ENCODE peak calls at places on chromosomes 4 and X, in five cellular contexts. O, M, E, S and A are unnamed samples. For H3K4me1, the result is how much of the 10 kb centered on the place peaks cover.

GRCh38 chr4:157244348-157244747 is 23.8 kb downstream of the GRIA2 start:
- DNase-seq in O (no peak), M (no peak), E (no peak), S (no peak), A (no peak)

GRCh38 chr4:75821966-75822365 is 80.3 kb downstream of the PPEF2 start:
- DNase-seq in O (no peak), M (no peak), E (peak), S (peak), A (no peak)

GRCh38 chrX:38166478-38167083 is 54.1 kb downstream of the SRPX start:
- DNase-seq in O (no peak), M (no peak), E (peak), S (peak), A (peak)

GRCh38 chrX:68113837-68114572 is 319.3 kb downstream of the OPHN1 start:
- DNase-seq in O (no peak), M (no peak), E (no peak), S (no peak), A (no peak)

GRCh38 chrX:70553516-70553915 is 108.9 kb downstream of the DLG3 start:
- DNase-seq in O (no peak), M (no peak), E (no peak), S (no peak), A (no peak)

GRCh38 chr4:136336479-136336878 is 1195.8 kb downstream of the PCDH18 start:
- DNase-seq in O (no peak), M (no peak), E (no peak), S (no peak), A (no peak)

GRCh38 chrX:39439910-39440733 is 638.9 kb downstream of the MID1IP1 start:
- DNase-seq in O (no peak), M (no peak), E (no peak), S (no peak), A (no peak)

GRCh38 chr4:76213415-76214268 is at the start of gene SCARB2:
- DNase-seq in O (peak), M (peak), E (peak), S (peak), A (peak)

GRCh38 chr4:143581331-143581961 is 67.9 kb downstream of the SMARCA5 start:
- DNase-seq in O (no peak), M (no peak), E (no peak), S (no peak), A (no peak)

GRCh38 chr4:147733614-147734344 is 1.9 kb downstream of the ARHGAP10 start:
- DNase-seq in O (peak), M (no peak), E (peak), S (no peak), A (peak)

GRCh38 chr4:142614621-142615323 is 231.3 kb downstream of the INPP4B start:
- DNase-seq in O (no peak), M (no peak), E (no peak), S (peak), A (no peak)

GRCh38 chr4:139761461-139761860 is 95.8 kb downstream of the MGST2 start:
- DNase-seq in O (no peak), M (no peak), E (no peak), S (peak), A (no peak)

GRCh38 chr4:92600638-92601037 is 296.9 kb downstream of the GRID2 start:
- DNase-seq in O (no peak), M (no peak), E (no peak), S (no peak), A (no peak)

GRCh38 chrX:134374294-134374693 is 85.7 kb upstream of the HPRT1 start:
- DNase-seq in O (no peak), M (no peak), E (no peak), S (peak), A (no peak)

GRCh38 chr4:6974138-6974848 is 64.7 kb downstream of the TBC1D14 start:
- DNase-seq in O (peak), M (peak), E (peak), S (peak), A (peak)

GRCh38 chrX:138886769-138887168 is 175.3 kb upstream of the FGF13 start:
- DNase-seq in O (no peak), M (no peak), E (no peak), S (no peak), A (peak)

GRCh38 chr4:109072595-109072994 is 229.9 kb downstream of the COL25A1 start:
- DNase-seq in O (no peak), M (no peak), E (no peak), S (no peak), A (no peak)

GRCh38 chrX:18683027-18683426 is 11.1 kb upstream of the RS1 start:
- DNase-seq in O (no peak), M (no peak), E (no peak), S (no peak), A (no peak)

GRCh38 chrX:119150163-119151135 is 22.8 kb upstream of the KIAA1210 start:
- DNase-seq in O (peak), M (no peak), E (no peak), S (no peak), A (no peak)

GRCh38 chr4:118369231-118369630 is 16.4 kb upstream of the PRSS12 start:
- DNase-seq in O (no peak), M (no peak), E (no peak), S (no peak), A (no peak)

GRCh38 chr4:168857546-168858314 is 152.3 kb downstream of the CBR4 start:
- DNase-seq in O (peak), M (no peak), E (no peak), S (no peak), A (peak)

GRCh38 chrX:3712080-3712869 is 1.2 kb downstream of the PRKX start:
- DNase-seq in O (peak), M (no peak), E (peak), S (no peak), A (no peak)

GRCh38 chr4:79413486-79413885 is 5.5 kb upstream of the GK2 start:
- DNase-seq in O (no peak), M (no peak), E (no peak), S (no peak), A (no peak)

GRCh38 chr4:27123769-27124124 is 263.1 kb downstream of the STIM2 start:
- DNase-seq in O (no peak), M (no peak), E (no peak), S (no peak), A (no peak)

GRCh38 chrX:35166023-35166422 is 223.4 kb downstream of the FAM47B start:
- DNase-seq in O (no peak), M (no peak), E (no peak), S (no peak), A (no peak)

GRCh38 chr4:114599231-114600065 is 841 bp downstream of the UGT8 start:
- DNase-seq in O (no peak), M (no peak), E (peak), S (no peak), A (no peak)
- H3K4me1 ChIP-seq in O (under half), M (under half), E (under half), S (under half), A (under half)

GRCh38 chrX:105543271-105543670 is 279.1 kb upstream of the NRK start:
- DNase-seq in O (no peak), M (no peak), E (no peak), S (no peak), A (no peak)
- TF ChIP-seq CTCF in O (no peak), M (no peak), E (no peak), S (no peak), A (no peak)

GRCh38 chr4:185839770-185840169 is 27.8 kb upstream of the SORBS2 start:
- DNase-seq in O (no peak), M (no peak), E (no peak), S (no peak), A (no peak)
- H3K27ac ChIP-seq in O (no peak), M (peak), E (peak), S (peak), A (peak)

DNA sequence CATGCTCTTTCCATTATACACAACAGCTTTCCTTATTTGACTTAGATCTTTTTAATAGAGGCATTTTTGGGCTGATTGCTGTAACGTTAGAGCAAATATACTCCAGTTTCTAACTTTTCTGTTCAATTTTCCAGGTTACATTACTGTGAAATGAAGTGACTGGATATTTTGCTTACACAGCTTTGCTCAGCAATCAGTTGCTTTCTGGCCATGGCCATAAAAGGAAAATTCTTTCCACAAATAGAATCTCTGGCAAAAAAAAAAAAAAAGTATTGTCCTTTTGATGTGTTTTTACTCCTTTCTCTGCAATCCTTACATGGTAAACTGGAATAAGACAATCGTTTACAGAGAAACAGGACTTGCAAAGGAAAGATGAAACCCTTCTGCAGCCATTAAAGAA is 146.3 kb downstream of the PCDH7 start:
- DNase-seq in O (no peak), M (no peak), E (no peak), S (no peak), A (no peak)
- H3K4me1 ChIP-seq in O (under half), M (under half), E (under half), S (under half), A (under half)

DNA sequence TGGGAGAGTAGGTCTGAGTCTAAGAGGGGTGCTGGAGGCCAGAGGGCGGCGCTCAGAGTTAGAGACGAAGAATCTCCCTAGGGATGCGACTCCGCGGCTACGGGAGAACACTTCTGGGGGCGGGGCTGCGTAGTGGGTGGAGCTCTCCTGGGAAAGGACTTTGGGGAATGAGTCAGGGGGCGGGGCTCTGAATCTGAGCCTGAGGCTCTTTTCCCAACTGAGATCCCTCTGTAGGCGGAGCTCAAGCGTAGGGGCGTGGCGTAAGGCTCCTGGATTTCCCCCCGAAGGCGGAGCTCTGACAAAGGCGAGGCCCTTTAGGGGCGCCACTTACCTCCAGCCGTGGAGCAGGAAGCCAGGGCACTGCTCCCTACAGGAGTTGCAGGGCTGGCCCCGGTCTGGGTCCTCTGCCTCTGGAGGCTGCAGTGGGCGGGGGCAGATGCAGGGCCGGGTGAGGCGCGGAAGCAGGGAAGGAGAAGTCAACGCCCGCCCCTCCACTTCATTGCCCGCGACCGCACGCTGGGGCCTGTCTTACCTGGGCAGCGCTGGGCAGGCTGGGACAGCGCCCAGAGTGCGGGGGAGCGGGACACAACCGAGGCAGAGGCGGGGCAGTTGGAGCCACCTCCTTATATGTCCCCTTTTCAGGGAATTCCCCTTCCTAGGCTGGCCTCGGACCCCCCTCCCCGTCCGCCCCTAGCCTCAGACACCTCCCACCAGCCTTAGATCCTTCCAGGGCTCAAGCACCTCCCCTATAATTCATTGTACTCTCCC is 1.7 kb downstream of the PRICKLE3 start:
- DNase-seq in O (peak), M (peak), E (peak), S (peak), A (peak)
- TF ChIP-seq CTCF in O (no peak), M (no peak), E (no peak), S (no peak), A (no peak)

GRCh38 chrX:154333837-154334271 is 38.3 kb downstream of the TKTL1 start:
- DNase-seq in O (no peak), M (no peak), E (no peak), S (no peak), A (no peak)
- H3K27ac ChIP-seq in O (no peak), M (no peak), E (no peak), S (no peak), A (no peak)

DNA sequence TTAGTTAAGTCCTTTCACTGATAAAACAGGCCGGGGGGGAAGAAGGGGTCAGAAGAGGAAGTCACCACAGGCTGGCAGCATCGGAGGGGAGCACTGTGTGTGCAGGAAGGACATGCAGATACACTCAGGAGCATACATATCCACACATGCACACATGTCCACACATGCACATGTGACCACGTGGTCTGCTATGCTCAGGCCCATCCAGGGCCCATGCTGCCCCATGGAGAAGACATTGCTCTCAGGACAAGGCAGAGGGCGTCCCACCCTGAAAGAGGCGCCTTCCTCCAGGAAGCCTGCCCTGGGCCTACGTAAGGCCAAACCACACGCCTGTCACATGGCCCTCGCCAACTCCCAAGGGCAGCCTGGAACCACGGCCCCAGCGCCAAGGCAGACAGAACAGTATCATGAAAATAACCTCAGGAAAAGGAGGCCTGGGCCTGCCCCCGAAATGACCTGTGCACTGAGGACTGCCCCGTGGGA is 15.8 kb downstream of the WDR1 start:
- DNase-seq in O (no peak), M (no peak), E (peak), S (no peak), A (peak)
- H3K4me1 ChIP-seq in O (under half), M (half or more), E (under half), S (under half), A (under half)